ENCODE peak calls at places on chromosomes 3 and 15, in eight cellular contexts. M is NCI-H2029, S is astrocyte of the cerebellum, R is stomach, N is anterior cingulate cortex, O is thoracic aorta, C is T-helper 1 cell, P is GM18507. D is an unnamed sample.

GRCh38 chr15:37289109-37289765 is 188.9 kb upstream of the MEIS2 start:
- DNase-seq in M (no peak), S (peak), R (no peak), N (no peak), O (no peak), C (no peak), P (no peak), D (no peak)

GRCh38 chr15:70826634-70827033 is 27.3 kb downstream of the LARP6 start:
- DNase-seq in M (no peak), S (no peak), R (no peak), N (no peak), O (peak), C (no peak), P (no peak), D (no peak)

GRCh38 chr3:61564405-61565059 is 3.2 kb downstream of the PTPRG start:
- DNase-seq in M (no peak), S (peak), R (peak), N (peak), O (peak), C (no peak), P (no peak), D (peak)

GRCh38 chr3:99627062-99627826 is 11.2 kb upstream of the COL8A1 start:
- DNase-seq in M (no peak), S (no peak), R (no peak), N (no peak), O (no peak), C (no peak), P (no peak), D (no peak)

GRCh38 chr15:89928421-89928820 is 15.7 kb upstream of the ARPIN start:
- DNase-seq in M (no peak), S (no peak), R (no peak), N (no peak), O (no peak), C (no peak), P (no peak), D (no peak)

GRCh38 chr3:127209840-127210653 is 17.1 kb downstream of the PRR23E start:
- DNase-seq in M (no peak), S (no peak), R (peak), N (no peak), O (no peak), C (no peak), P (no peak), D (no peak)

GRCh38 chr15:45522931-45523331 is 376 bp upstream of the SLC30A4 start:
- DNase-seq in M (no peak), S (no peak), R (no peak), N (no peak), O (no peak), C (no peak), P (no peak), D (no peak)

GRCh38 chr15:51163843-51164242 is 69.1 kb upstream of the TNFAIP8L3 start:
- DNase-seq in M (no peak), S (no peak), R (no peak), N (no peak), O (no peak), C (no peak), P (no peak), D (no peak)

GRCh38 chr15:92899910-92900711 is at the start of gene CHD2:
- DNase-seq in M (peak), S (peak), R (peak), N (peak), O (no peak), C (peak), P (peak), D (peak)

GRCh38 chr15:100981086-100981485 is 61.9 kb downstream of the LRRK1 start:
- DNase-seq in M (no peak), S (no peak), R (no peak), N (no peak), O (no peak), C (no peak), P (no peak), D (no peak)

GRCh38 chr3:72353236-72354105 is 494.8 kb downstream of the SHQ1 start:
- DNase-seq in M (no peak), S (no peak), R (no peak), N (no peak), O (no peak), C (no peak), P (no peak), D (no peak)

GRCh38 chr3:108590443-108590842 is 921 bp downstream of the DZIP3 start:
- DNase-seq in M (no peak), S (no peak), R (no peak), N (no peak), O (no peak), C (no peak), P (no peak), D (no peak)

GRCh38 chr3:146218880-146219866 is 31.7 kb downstream of the PLSCR4 start:
- DNase-seq in M (peak), S (peak), R (peak), N (no peak), O (no peak), C (peak), P (no peak), D (no peak)

GRCh38 chr15:68365140-68365745 is 66.7 kb downstream of the ITGA11 start:
- DNase-seq in M (no peak), S (no peak), R (no peak), N (no peak), O (no peak), C (no peak), P (no peak), D (peak)

GRCh38 chr3:170621256-170621655 is 35.4 kb upstream of the SLC7A14 start:
- DNase-seq in M (no peak), S (no peak), R (no peak), N (no peak), O (no peak), C (no peak), P (no peak), D (no peak)

GRCh38 chr3:186283651-186284445 is 78.2 kb downstream of the DGKG start:
- DNase-seq in M (no peak), S (no peak), R (no peak), N (no peak), O (no peak), C (no peak), P (no peak), D (no peak)

GRCh38 chr3:150267288-150267687 is 140.8 kb upstream of the TSC22D2 start:
- DNase-seq in M (no peak), S (no peak), R (no peak), N (no peak), O (no peak), C (no peak), P (no peak), D (no peak)

GRCh38 chr3:58962816-58963215 is 87.0 kb downstream of the CFAP20DC start:
- DNase-seq in M (no peak), S (no peak), R (no peak), N (no peak), O (no peak), C (no peak), P (no peak), D (no peak)

GRCh38 chr15:85494035-85494793 is 113.8 kb downstream of the AKAP13 start:
- DNase-seq in M (no peak), S (peak), R (no peak), N (no peak), O (no peak), C (no peak), P (no peak), D (peak)

GRCh38 chr15:41727143-41727542 is 47.1 kb upstream of the MAPKBP1 start:
- DNase-seq in M (no peak), S (peak), R (no peak), N (no peak), O (no peak), C (no peak), P (no peak), D (no peak)

GRCh38 chr15:68691667-68692066 is 112.9 kb downstream of the CORO2B start:
- DNase-seq in M (peak), S (no peak), R (peak), N (no peak), O (no peak), C (no peak), P (no peak), D (no peak)

GRCh38 chr3:27903447-27903846 is 181.3 kb upstream of the EOMES start:
- DNase-seq in M (no peak), S (no peak), R (no peak), N (no peak), O (no peak), C (no peak), P (no peak), D (no peak)

GRCh38 chr3:42572278-42572677 is 9.5 kb downstream of the SEC22C start:
- DNase-seq in M (peak), S (no peak), R (no peak), N (no peak), O (no peak), C (no peak), P (no peak), D (no peak)

GRCh38 chr3:135853981-135854380 is 111.5 kb upstream of the PPP2R3A start:
- DNase-seq in M (no peak), S (no peak), R (no peak), N (no peak), O (no peak), C (no peak), P (no peak), D (no peak)

GRCh38 chr3:123521179-123521969 is 63.5 kb downstream of the HACD2 start:
- DNase-seq in M (peak), S (peak), R (no peak), N (no peak), O (no peak), C (no peak), P (no peak), D (peak)

GRCh38 chr3:44969170-44969569 is 6.8 kb downstream of the ZDHHC3 start:
- DNase-seq in M (no peak), S (no peak), R (peak), N (no peak), O (no peak), C (no peak), P (no peak), D (no peak)

GRCh38 chr3:171614318-171614967 is 154.2 kb upstream of the TNIK start:
- DNase-seq in M (no peak), S (no peak), R (no peak), N (no peak), O (no peak), C (no peak), P (no peak), D (peak)

GRCh38 chr3:12841085-12841969 is at the start of gene RPL32:
- DNase-seq in M (peak), S (peak), R (peak), N (peak), O (peak), C (peak), P (peak), D (peak)

GRCh38 chr3:174430986-174431385 is 428.1 kb upstream of the NAALADL2 start:
- DNase-seq in M (no peak), S (no peak), R (no peak), N (no peak), O (no peak), C (no peak), P (no peak), D (no peak)

GRCh38 chr3:30498587-30498967 is 107.8 kb upstream of the TGFBR2 start:
- DNase-seq in M (no peak), S (no peak), R (no peak), N (no peak), O (no peak), C (no peak), P (no peak), D (no peak)

GRCh38 chr15:66222273-66223198 is 31.0 kb downstream of the MEGF11 start:
- DNase-seq in M (no peak), S (no peak), R (no peak), N (no peak), O (no peak), C (no peak), P (no peak), D (no peak)

GRCh38 chr15:38297623-38298388 is 45.2 kb downstream of the SPRED1 start:
- DNase-seq in M (no peak), S (peak), R (no peak), N (no peak), O (no peak), C (no peak), P (no peak), D (no peak)

GRCh38 chr3:167887096-167887495 is 151.6 kb downstream of the SERPINI1 start:
- DNase-seq in M (no peak), S (no peak), R (no peak), N (no peak), O (no peak), C (no peak), P (no peak), D (no peak)

GRCh38 chr15:43277231-43277823 is 10.6 kb upstream of the TGM5 start:
- DNase-seq in M (no peak), S (no peak), R (no peak), N (no peak), O (no peak), C (no peak), P (no peak), D (no peak)

D was measured in retinal pigment epithelial cell.